ENCODE peak calls at places on chromosomes 12 and 14, in ten cellular contexts. Q is stimulated activated CD8-positive, alpha-beta memory T cell treated with anti-CD3 and anti-CD28 coated beads, Interleukin-2, amount 100 ng/mL, for 1 hour; O is amniotic stem cell; Y is nephron progenitor cell; U is NCI-H1092 treated with DMSO at 0.1 percent for 48 hours; K is stimulated activated CD4-positive, alpha-beta T cell treated with anti-CD3 and anti-CD28 coated beads, Interleukin-2, amount 100 ng/mL, for 48 hours; D is foreskin fibroblast; S is astrocyte; L is activated naive CD4-positive, alpha-beta T cell; R is GM12864. C is an unnamed sample.

GRCh38 chr14:102076793-102077759 is 9.8 kb downstream of the HSP90AA1 start:
- DNase-seq in U (no peak), Y (no peak), D (no peak), S (no peak), Q (no peak), R (no peak), L (no peak), O (no peak), K (no peak), C (no peak)

GRCh38 chr14:67837011-67837624 is 17.5 kb downstream of the RAD51B start:
- DNase-seq in U (peak; percentile 47), L (peak; percentile 15), O (peak; percentile 37), S (peak; percentile 81), Q (no peak), K (no peak), Y (peak; percentile 53), D (peak; percentile 62), R (peak; percentile 47), C (peak; percentile 35)

GRCh38 chr12:20415013-20415412 is 46.7 kb downstream of the PDE3A start:
- DNase-seq in Y (no peak), L (no peak), S (peak; percentile 57), R (no peak), D (no peak), O (no peak), Q (no peak), U (no peak), K (no peak), C (no peak)

GRCh38 chr14:86055512-86055911 is 525.6 kb downstream of the FLRT2 start:
- DNase-seq in U (peak; percentile 45), R (no peak), L (no peak), O (no peak), Y (no peak), S (no peak), K (no peak), Q (no peak), D (no peak), C (no peak)

GRCh38 chr14:100117647-100118376 is 41.6 kb downstream of the DEGS2 start:
- DNase-seq in R (no peak), U (no peak), D (no peak), Q (no peak), L (no peak), O (no peak), S (no peak), K (no peak), Y (no peak), C (no peak)

GRCh38 chr12:9992296-9992695 is 6.6 kb downstream of the CLEC1B start:
- DNase-seq in L (no peak), S (no peak), R (no peak), U (no peak), K (no peak), Q (no peak), O (no peak), D (no peak), Y (no peak), C (no peak)

GRCh38 chr12:56020437-56021189 is at the start of gene IKZF4:
- DNase-seq in K (no peak), L (no peak), U (peak; percentile 31), S (no peak), D (peak; percentile 61), Y (peak; percentile 84), Q (no peak), O (no peak), R (no peak), C (no peak)

GRCh38 chr12:102851246-102851645 is 65.8 kb downstream of the PAH start:
- DNase-seq in S (no peak), L (no peak), R (no peak), Y (no peak), U (no peak), D (no peak), O (no peak), K (no peak), Q (no peak), C (no peak)

GRCh38 chr14:64730681-64731080 is 26.5 kb downstream of the PLEKHG3 start:
- DNase-seq in D (no peak), R (no peak), S (no peak), Q (no peak), Y (no peak), L (no peak), O (no peak), K (no peak), U (no peak), C (no peak)

GRCh38 chr12:14665354-14666348 is 30.7 kb downstream of the GUCY2C start:
- DNase-seq in R (no peak), K (no peak), S (no peak), O (no peak), U (no peak), Q (no peak), D (no peak), L (no peak), Y (peak; percentile 15), C (no peak)

GRCh38 chr12:95316798-95317197 is 99.2 kb downstream of the VEZT start:
- DNase-seq in L (no peak), K (no peak), D (no peak), R (no peak), S (no peak), Y (no peak), O (no peak), Q (no peak), U (no peak), C (no peak)

GRCh38 chr12:19783547-19784444 is 344.5 kb downstream of the AEBP2 start:
- DNase-seq in K (no peak), U (no peak), Q (no peak), R (no peak), S (no peak), L (no peak), D (no peak), O (no peak), Y (peak; percentile 7), C (no peak)

GRCh38 chr12:132672678-132673077 is 14.5 kb downstream of the POLE start:
- DNase-seq in L (no peak), O (no peak), R (no peak), S (no peak), Y (no peak), Q (no peak), D (no peak), U (no peak), K (no peak), C (no peak)

GRCh38 chr12:6605425-6606330 is 1.5 kb downstream of the CHD4 start:
- DNase-seq in Y (peak; percentile 27), R (no peak), Q (no peak), S (peak; percentile 19), O (no peak), K (no peak), L (no peak), D (no peak), U (peak; percentile 10), C (no peak)

GRCh38 chr12:50222275-50222783 is 55.2 kb upstream of the CERS5 start:
- DNase-seq in Q (peak; percentile 0), S (peak; percentile 88), O (peak; percentile 89), L (no peak), R (no peak), K (no peak), D (peak; percentile 86), Y (peak; percentile 47), U (peak; percentile 48), C (peak; percentile 71)

GRCh38 chr12:110741795-110742717 is 635 bp downstream of the PPP1CC start:
- DNase-seq in Y (no peak), R (no peak), L (peak; percentile 41), U (peak; percentile 52), D (no peak), O (peak; percentile 13), Q (no peak), S (no peak), K (no peak), C (peak; percentile 32)

GRCh38 chr12:12018454-12018853 is 52.3 kb upstream of the BCL2L14 start:
- DNase-seq in Y (no peak), L (no peak), K (no peak), Q (no peak), D (no peak), R (no peak), O (peak; percentile 12), S (peak; percentile 61), U (no peak), C (no peak)

GRCh38 chr14:100296106-100296651 is 10.1 kb downstream of the SLC25A29 start:
- DNase-seq in S (no peak), R (no peak), Y (no peak), U (no peak), L (no peak), O (no peak), D (no peak), K (no peak), Q (no peak), C (no peak)

GRCh38 chr14:72781476-72782181 is 112.3 kb downstream of the DPF3 start:
- DNase-seq in Y (no peak), R (no peak), D (peak; percentile 71), Q (no peak), K (no peak), S (peak; percentile 88), O (peak; percentile 45), L (no peak), U (no peak), C (no peak)

GRCh38 chr12:12612403-12612802 is 727 bp downstream of the CREBL2 start:
- DNase-seq in O (no peak), R (no peak), U (peak; percentile 27), K (no peak), L (no peak), S (peak; percentile 77), Q (no peak), D (no peak), Y (no peak), C (peak; percentile 71)

GRCh38 chr12:97763113-97763512 is 300.5 kb downstream of the RMST start:
- DNase-seq in K (no peak), D (no peak), Q (no peak), Y (no peak), R (no peak), S (no peak), U (no peak), L (no peak), O (no peak), C (no peak)

GRCh38 chr14:104563191-104563741 is 16.3 kb upstream of the C14orf180 start:
- DNase-seq in K (no peak), U (no peak), Q (no peak), Y (no peak), S (no peak), R (no peak), L (no peak), O (no peak), D (no peak), C (no peak)

GRCh38 chr14:93183596-93184317 is 940 bp downstream of the MOAP1 start:
- DNase-seq in L (no peak), O (no peak), R (no peak), Y (no peak), K (no peak), S (no peak), Q (no peak), U (no peak), D (no peak), C (no peak)

GRCh38 chr14:33655421-33655820 is 295.5 kb downstream of the EGLN3 start:
- DNase-seq in D (no peak), S (peak; percentile 18), K (no peak), L (no peak), U (no peak), O (no peak), Q (no peak), R (no peak), Y (no peak), C (no peak)

GRCh38 chr12:83027021-83027723 is 340.5 kb downstream of the TMTC2 start:
- DNase-seq in L (no peak), Y (no peak), D (no peak), S (no peak), R (no peak), K (no peak), Q (no peak), U (no peak), O (no peak), C (no peak)

GRCh38 chr14:105098316-105098715 is 33.1 kb upstream of the GPR132 start:
- DNase-seq in Y (no peak), O (no peak), L (no peak), U (no peak), R (no peak), D (no peak), Q (no peak), K (no peak), S (no peak), C (no peak)

GRCh38 chr12:32032205-32032810 is 73.1 kb downstream of the RESF1 start:
- DNase-seq in R (no peak), Q (no peak), O (no peak), K (no peak), L (no peak), S (peak; percentile 74), U (peak; percentile 3), D (no peak), Y (no peak), C (no peak)

GRCh38 chr12:31234955-31235867 is 90.7 kb downstream of the SINHCAF start:
- DNase-seq in R (no peak), Q (no peak), L (no peak), O (no peak), Y (peak; percentile 60), D (peak; percentile 34), S (peak; percentile 36), U (peak; percentile 95), K (no peak), C (peak; percentile 68)

C was measured in HuH-7.